ENCODE peak calls at places on chromosomes 5 and 9, in eight cellular contexts. K is Karpas-422, P is right atrium auricular region, M is lower lobe of right lung, Q is left ventricle myocardium inferior, R is esophagus squamous epithelium, U is heart right ventricle, V is suprapubic skin. N is an unnamed sample.
A peak's percentile ranks its signal among the peaks of the same experiment; 100 is the strongest.

GRCh38 chr9:83688921-83689320 is 18.8 kb downstream of the UBQLN1 start:
- DNase-seq in U (no peak), Q (no peak), V (no peak), K (no peak), M (no peak), R (no peak), P (no peak), N (no peak)

GRCh38 chr9:35579130-35579529 is 25.9 kb upstream of the TESK1 start:
- DNase-seq in Q (no peak), U (no peak), V (no peak), P (no peak), R (no peak), K (no peak), M (no peak), N (no peak)

GRCh38 chr9:127936347-127936852 is 1.3 kb downstream of the DPM2 start:
- DNase-seq in K (no peak), P (no peak), R (no peak), Q (no peak), U (no peak), V (no peak), M (no peak), N (no peak)

GRCh38 chr5:39076757-39077475 is 2.7 kb upstream of the RICTOR start:
- DNase-seq in Q (no peak), M (no peak), U (no peak), V (no peak), P (no peak), K (peak; percentile 76), R (no peak), N (no peak)

GRCh38 chr9:136235171-136235570 is 10.4 kb downstream of the QSOX2 start:
- DNase-seq in R (no peak), V (no peak), P (no peak), M (no peak), Q (no peak), U (no peak), K (no peak), N (no peak)

GRCh38 chr5:93022770-93023169 is 558.2 kb downstream of the NR2F1-AS1 start:
- DNase-seq in U (no peak), V (no peak), P (no peak), K (no peak), M (no peak), R (no peak), Q (no peak), N (no peak)

GRCh38 chr9:113373676-113374392 is 3.0 kb downstream of the HDHD3 start:
- DNase-seq in V (no peak), M (no peak), Q (no peak), P (no peak), U (no peak), K (no peak), R (no peak), N (no peak)

GRCh38 chr5:96432245-96433065 is 593 bp downstream of the PCSK1 start:
- DNase-seq in V (no peak), U (no peak), R (no peak), M (no peak), K (no peak), P (no peak), Q (no peak), N (no peak)

GRCh38 chr5:53035868-53036381 is 46.8 kb downstream of the ITGA2 start:
- DNase-seq in K (peak; percentile 64), M (no peak), Q (no peak), V (no peak), U (no peak), R (no peak), P (no peak), N (no peak)

DNA sequence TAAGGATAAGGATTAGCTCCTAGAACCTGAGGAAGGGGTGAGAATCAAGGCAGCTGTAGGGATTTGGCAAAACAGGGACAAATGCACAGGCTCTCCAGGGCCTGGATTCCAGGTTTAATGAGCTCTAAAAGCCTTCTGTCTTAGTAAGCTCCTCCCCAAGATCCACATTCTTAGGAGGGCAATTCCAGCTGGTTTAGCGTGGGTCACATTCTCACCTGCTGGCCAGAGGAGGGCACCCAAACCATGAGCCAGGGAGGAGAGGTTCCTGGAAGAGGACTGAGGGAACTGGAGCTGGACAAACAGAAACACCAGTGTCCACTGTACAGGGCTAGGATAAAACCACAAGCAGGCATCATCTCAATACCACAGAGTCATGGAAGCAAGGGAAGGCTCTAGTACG is 480.0 kb downstream of the CCDC171 start:
- DNase-seq in U (no peak), M (no peak), V (no peak), R (no peak), P (no peak), K (no peak), Q (no peak), N (no peak)
- H3K4me3 ChIP-seq in U (no peak overlapping the region), M (no peak overlapping the region), V (no peak overlapping the region), R (no peak overlapping the region), P (no peak overlapping the region), K (no peak overlapping the region), Q (no peak overlapping the region), N (no peak overlapping the region)

GRCh38 chr5:29382735-29383280 is 1810.7 kb upstream of the CDH6 start:
- DNase-seq in V (no peak), R (no peak), P (no peak), M (no peak), Q (no peak), K (no peak), U (no peak), N (no peak)

GRCh38 chr5:29389993-29390392 is 1803.5 kb upstream of the CDH6 start:
- DNase-seq in K (no peak), Q (no peak), V (no peak), U (no peak), M (no peak), R (no peak), P (no peak), N (no peak)

GRCh38 chr5:29387384-29387783 is 1806.1 kb upstream of the CDH6 start:
- DNase-seq in K (no peak), R (no peak), Q (no peak), V (no peak), M (no peak), U (no peak), P (no peak), N (no peak)
- H3K4me1 ChIP-seq in K (no peaks in the 10 kb centered on the region), R (no peaks in the 10 kb centered on the region), Q (no peaks in the 10 kb centered on the region), V (no peaks in the 10 kb centered on the region), M (no peaks in the 10 kb centered on the region), U (no peaks in the 10 kb centered on the region), P (no peaks in the 10 kb centered on the region), N (no peaks in the 10 kb centered on the region)

DNA sequence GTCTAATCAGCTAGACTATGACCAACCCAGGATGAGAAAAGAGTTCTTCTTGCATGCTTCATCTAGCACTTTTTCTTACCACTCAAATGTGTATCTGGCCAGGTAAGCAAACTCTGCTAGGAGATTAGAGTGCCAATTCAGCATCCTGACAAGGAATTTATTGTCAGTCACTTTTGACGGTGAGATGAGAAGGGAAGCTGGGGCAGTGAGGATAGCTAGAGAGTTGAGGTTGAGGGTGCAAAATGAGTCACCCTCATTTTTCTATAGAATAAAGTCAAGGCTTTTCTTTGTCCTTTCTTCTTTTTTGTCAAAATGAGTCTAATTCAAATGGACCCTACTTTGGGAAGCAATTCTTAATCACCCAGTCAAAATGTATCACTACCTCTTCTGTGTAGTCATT is 74.6 kb upstream of the PLPP1 start:
- DNase-seq in U (no peak), K (no peak), P (no peak), M (no peak), V (no peak), R (no peak), Q (no peak), N (no peak)
- H3K4me3 ChIP-seq in U (no peak overlapping the region), K (no peak overlapping the region), P (no peak overlapping the region), M (no peak overlapping the region), V (no peak overlapping the region), R (no peak overlapping the region), Q (no peak overlapping the region), N (no peak overlapping the region)

GRCh38 chr5:111232311-111233049 is 8.3 kb downstream of the CAMK4 start:
- DNase-seq in R (no peak), M (no peak), K (no peak), V (no peak), U (no peak), Q (no peak), P (no peak), N (no peak)
- H3K4me1 ChIP-seq in R (peaks cover 6% of the 10 kb centered on the region), M (no peaks in the 10 kb centered on the region), K (no peaks in the 10 kb centered on the region), V (no peaks in the 10 kb centered on the region), U (no peaks in the 10 kb centered on the region), Q (no peaks in the 10 kb centered on the region), P (no peaks in the 10 kb centered on the region), N (no peaks in the 10 kb centered on the region)

GRCh38 chr9:114652776-114653555 is 4.6 kb downstream of the TEX53 start:
- DNase-seq in P (no peak), Q (no peak), V (no peak), M (no peak), K (peak; percentile 49), R (no peak), U (no peak), N (no peak)

GRCh38 chr9:114657705-114658104 is at the start of gene TEX53:
- DNase-seq in U (no peak), Q (no peak), R (no peak), K (peak; percentile 11), M (no peak), P (no peak), V (no peak), N (no peak)

GRCh38 chr9:114653556-114654159 is 3.9 kb downstream of the TEX53 start:
- DNase-seq in U (peak; percentile 75), Q (peak; percentile 28), R (no peak), M (no peak), V (no peak), K (peak; percentile 94), P (peak; percentile 76), N (no peak)

GRCh38 chr9:114655689-114656088 is 1.9 kb downstream of the TEX53 start:
- DNase-seq in K (no peak), V (no peak), Q (no peak), U (no peak), P (no peak), R (no peak), M (no peak), N (no peak)

GRCh38 chr9:114656301-114656700 is 1.3 kb downstream of the TEX53 start:
- DNase-seq in P (no peak), V (no peak), Q (no peak), M (no peak), R (no peak), K (no peak), U (no peak), N (no peak)
- H3K4me3 ChIP-seq in P (no peak overlapping the region), V (no peak overlapping the region), Q (no peak overlapping the region), M (no peak overlapping the region), R (no peak overlapping the region), K (no peak overlapping the region), U (no peak overlapping the region), N (no peak overlapping the region)

GRCh38 chr5:135483254-135483653 is 31.1 kb upstream of the TIFAB start:
- DNase-seq in V (no peak), M (no peak), R (no peak), Q (no peak), U (no peak), P (no peak), K (no peak), N (no peak)
- H3K4me1 ChIP-seq in V (no peaks in the 10 kb centered on the region), M (no peaks in the 10 kb centered on the region), R (peaks cover 6% of the 10 kb centered on the region), Q (peaks cover 4% of the 10 kb centered on the region), U (no peaks in the 10 kb centered on the region), P (peaks cover 2% of the 10 kb centered on the region), K (no peaks in the 10 kb centered on the region), N (peaks cover 3% of the 10 kb centered on the region)

GRCh38 chr5:170296935-170297588 is 515 bp downstream of the LCP2 start:
- DNase-seq in R (no peak), K (no peak), M (no peak), P (no peak), Q (no peak), U (no peak), V (no peak), N (peak; percentile 53)
- H3K4me3 ChIP-seq in R (peak overlapping the region; percentile 41), K (no peak overlapping the region), M (peak overlapping the region; percentile 74), P (peak overlapping the region; percentile 50), Q (peak overlapping the region; percentile 67), U (peak overlapping the region; percentile 45), V (peak overlapping the region; percentile 49), N (peak overlapping the region; percentile 56)

GRCh38 chr5:172769324-172769597 is 1.7 kb downstream of the DUSP1 start:
- DNase-seq in P (no peak), V (no peak), U (no peak), M (no peak), R (no peak), Q (no peak), K (no peak), N (no peak)
- H3K4me1 ChIP-seq in P (peaks cover 56% of the 10 kb centered on the region), V (peaks cover 61% of the 10 kb centered on the region), U (peaks cover 8% of the 10 kb centered on the region), M (peaks cover 70% of the 10 kb centered on the region), R (peaks cover 82% of the 10 kb centered on the region), Q (peaks cover 81% of the 10 kb centered on the region), K (peaks cover 39% of the 10 kb centered on the region), N (peaks cover 10% of the 10 kb centered on the region)

N was measured in ascending aorta.